ENCODE peak calls at places on chromosomes 1 and 21, in five cellular contexts. One of them, this sample, is unnamed.

GRCh38 chr1:32874860-32875793 is 4.4 kb upstream of the FNDC5 start:
- DNase-seq in NCI-H526: no peak
- DNase-seq in progenitor cell of endocrine pancreas: no peak
- DNase-seq in osteocyte: no peak
- DNase-seq in cardiac fibroblast: no peak
- DNase-seq in this sample: no peak

GRCh38 chr1:15157524-15158399 is 4.2 kb downstream of the TMEM51 start:
- DNase-seq in NCI-H526: no peak
- DNase-seq in progenitor cell of endocrine pancreas: no peak
- DNase-seq in osteocyte: no peak
- DNase-seq in cardiac fibroblast: no peak
- DNase-seq in this sample: no peak

GRCh38 chr21:42343101-42343500 is 7.7 kb downstream of the TFF2 start:
- DNase-seq in NCI-H526: no peak
- DNase-seq in progenitor cell of endocrine pancreas: no peak
- DNase-seq in osteocyte: peak
- DNase-seq in cardiac fibroblast: no peak
- DNase-seq in this sample: no peak

GRCh38 chr21:44962481-44962966 is 22.7 kb downstream of the SLX9 start:
- DNase-seq in NCI-H526: no peak
- DNase-seq in progenitor cell of endocrine pancreas: no peak
- DNase-seq in osteocyte: no peak
- DNase-seq in cardiac fibroblast: peak
- DNase-seq in this sample: no peak

GRCh38 chr1:220007438-220007837 is 38.9 kb downstream of the EPRS1 start:
- DNase-seq in NCI-H526: no peak
- DNase-seq in progenitor cell of endocrine pancreas: no peak
- DNase-seq in osteocyte: no peak
- DNase-seq in cardiac fibroblast: no peak
- DNase-seq in this sample: no peak

GRCh38 chr1:29498126-29499100 is 262.1 kb downstream of the PTPRU start:
- DNase-seq in NCI-H526: no peak
- DNase-seq in progenitor cell of endocrine pancreas: no peak
- DNase-seq in osteocyte: peak
- DNase-seq in cardiac fibroblast: peak
- DNase-seq in this sample: no peak

GRCh38 chr1:90534669-90535379 is 182.3 kb downstream of the BARHL2 start:
- DNase-seq in NCI-H526: no peak
- DNase-seq in progenitor cell of endocrine pancreas: no peak
- DNase-seq in osteocyte: no peak
- DNase-seq in cardiac fibroblast: no peak
- DNase-seq in this sample: no peak

GRCh38 chr21:37452222-37452621 is 85.6 kb downstream of the DYRK1A start:
- DNase-seq in NCI-H526: no peak
- DNase-seq in progenitor cell of endocrine pancreas: no peak
- DNase-seq in osteocyte: no peak
- DNase-seq in cardiac fibroblast: peak
- DNase-seq in this sample: no peak

GRCh38 chr1:77056525-77056924 is 162.7 kb downstream of the PIGK start:
- DNase-seq in NCI-H526: no peak
- DNase-seq in progenitor cell of endocrine pancreas: no peak
- DNase-seq in osteocyte: peak
- DNase-seq in cardiac fibroblast: no peak
- DNase-seq in this sample: no peak

GRCh38 chr21:36692125-36692843 is 6.6 kb upstream of the SIM2 start:
- DNase-seq in NCI-H526: no peak
- DNase-seq in progenitor cell of endocrine pancreas: no peak
- DNase-seq in osteocyte: no peak
- DNase-seq in cardiac fibroblast: no peak
- DNase-seq in this sample: no peak

GRCh38 chr1:153537376-153537730 is 1.6 kb upstream of the S100A6 start:
- DNase-seq in NCI-H526: no peak
- DNase-seq in progenitor cell of endocrine pancreas: no peak
- DNase-seq in osteocyte: no peak
- DNase-seq in cardiac fibroblast: no peak
- DNase-seq in this sample: no peak

GRCh38 chr1:204931313-204931712 is 60.7 kb downstream of the NFASC start:
- DNase-seq in NCI-H526: no peak
- DNase-seq in progenitor cell of endocrine pancreas: no peak
- DNase-seq in osteocyte: no peak
- DNase-seq in cardiac fibroblast: peak
- DNase-seq in this sample: no peak

GRCh38 chr1:226144045-226144444 is 42.5 kb downstream of the ACBD3 start:
- DNase-seq in NCI-H526: no peak
- DNase-seq in progenitor cell of endocrine pancreas: no peak
- DNase-seq in osteocyte: no peak
- DNase-seq in cardiac fibroblast: no peak
- DNase-seq in this sample: no peak

GRCh38 chr1:179205284-179205683 is 24.2 kb downstream of the ABL2 start:
- DNase-seq in NCI-H526: no peak
- DNase-seq in progenitor cell of endocrine pancreas: no peak
- DNase-seq in osteocyte: no peak
- DNase-seq in cardiac fibroblast: no peak
- DNase-seq in this sample: no peak

GRCh38 chr1:10514490-10515235 is 39.9 kb downstream of the PEX14 start:
- DNase-seq in NCI-H526: peak
- DNase-seq in progenitor cell of endocrine pancreas: no peak
- DNase-seq in osteocyte: no peak
- DNase-seq in cardiac fibroblast: peak
- DNase-seq in this sample: no peak

GRCh38 chr1:20192364-20192763 is 6.0 kb upstream of the PLA2G2C start:
- DNase-seq in NCI-H526: no peak
- DNase-seq in progenitor cell of endocrine pancreas: no peak
- DNase-seq in osteocyte: no peak
- DNase-seq in cardiac fibroblast: peak
- DNase-seq in this sample: no peak

GRCh38 chr1:218948446-218948845 is 225.2 kb upstream of the LYPLAL1 start:
- DNase-seq in NCI-H526: no peak
- DNase-seq in progenitor cell of endocrine pancreas: no peak
- DNase-seq in osteocyte: no peak
- DNase-seq in cardiac fibroblast: no peak
- DNase-seq in this sample: no peak

GRCh38 chr21:35189077-35189863 is 140.2 kb upstream of the RUNX1 start:
- DNase-seq in NCI-H526: no peak
- DNase-seq in progenitor cell of endocrine pancreas: no peak
- DNase-seq in osteocyte: no peak
- DNase-seq in cardiac fibroblast: peak
- DNase-seq in this sample: no peak

GRCh38 chr1:95118019-95118499 is 904 bp downstream of the TLCD4 start:
- DNase-seq in NCI-H526: no peak
- DNase-seq in progenitor cell of endocrine pancreas: no peak
- DNase-seq in osteocyte: no peak
- DNase-seq in cardiac fibroblast: no peak
- DNase-seq in this sample: no peak

GRCh38 chr1:13585599-13585965 is 1.9 kb downstream of the PDPN start:
- DNase-seq in NCI-H526: no peak
- DNase-seq in progenitor cell of endocrine pancreas: no peak
- DNase-seq in osteocyte: no peak
- DNase-seq in cardiac fibroblast: no peak
- DNase-seq in this sample: no peak

GRCh38 chr21:45874716-45875415 is 106.7 kb upstream of the COL6A1 start:
- DNase-seq in NCI-H526: no peak
- DNase-seq in progenitor cell of endocrine pancreas: no peak
- DNase-seq in osteocyte: peak
- DNase-seq in cardiac fibroblast: peak
- DNase-seq in this sample: no peak

GRCh38 chr1:219958875-219959417 is 30.6 kb upstream of the SLC30A10 start:
- DNase-seq in NCI-H526: peak
- DNase-seq in progenitor cell of endocrine pancreas: no peak
- DNase-seq in osteocyte: no peak
- DNase-seq in cardiac fibroblast: no peak
- DNase-seq in this sample: peak

GRCh38 chr1:236370397-236370796 is 23.7 kb upstream of the EDARADD start:
- DNase-seq in NCI-H526: no peak
- DNase-seq in progenitor cell of endocrine pancreas: no peak
- DNase-seq in osteocyte: peak
- DNase-seq in cardiac fibroblast: no peak
- DNase-seq in this sample: no peak

GRCh38 chr21:33856893-33857527 is 58.6 kb downstream of the ATP5PO start:
- DNase-seq in NCI-H526: no peak
- DNase-seq in progenitor cell of endocrine pancreas: no peak
- DNase-seq in osteocyte: no peak
- DNase-seq in cardiac fibroblast: no peak
- DNase-seq in this sample: no peak

GRCh38 chr1:175830500-175830899 is 87.1 kb upstream of the TNR start:
- DNase-seq in NCI-H526: no peak
- DNase-seq in progenitor cell of endocrine pancreas: no peak
- DNase-seq in osteocyte: no peak
- DNase-seq in cardiac fibroblast: no peak
- DNase-seq in this sample: no peak

GRCh38 chr1:172269644-172270043 is 150.8 kb upstream of the C1orf105 start:
- DNase-seq in NCI-H526: no peak
- DNase-seq in progenitor cell of endocrine pancreas: no peak
- DNase-seq in osteocyte: no peak
- DNase-seq in cardiac fibroblast: peak
- DNase-seq in this sample: no peak

GRCh38 chr1:109789771-109790170 is 26.0 kb upstream of the EPS8L3 start:
- DNase-seq in NCI-H526: no peak
- DNase-seq in progenitor cell of endocrine pancreas: no peak
- DNase-seq in osteocyte: no peak
- DNase-seq in cardiac fibroblast: no peak
- DNase-seq in this sample: no peak

GRCh38 chr1:171884475-171884874 is 43.2 kb downstream of the DNM3 start:
- DNase-seq in NCI-H526: no peak
- DNase-seq in progenitor cell of endocrine pancreas: no peak
- DNase-seq in osteocyte: no peak
- DNase-seq in cardiac fibroblast: no peak
- DNase-seq in this sample: no peak

GRCh38 chr21:39788383-39788782 is 43.4 kb downstream of the IGSF5 start:
- DNase-seq in NCI-H526: peak
- DNase-seq in progenitor cell of endocrine pancreas: peak
- DNase-seq in osteocyte: no peak
- DNase-seq in cardiac fibroblast: peak
- DNase-seq in this sample: peak

GRCh38 chr1:31725777-31726535 is 22.1 kb upstream of the COL16A1 start:
- DNase-seq in NCI-H526: peak
- DNase-seq in progenitor cell of endocrine pancreas: no peak
- DNase-seq in osteocyte: no peak
- DNase-seq in cardiac fibroblast: no peak
- DNase-seq in this sample: no peak

This sample was measured in LNCaP clone FGC.